ENCODE peak calls at places on chromosomes 16 and 17, in eight cellular contexts. S is MM.1S, G is GM23248, F is hepatocyte, C is GM23338, A is PC-3, X is OCI-LY7, D is SK-N-SH. V is an unnamed sample.

GRCh38 chr17:43314582-43314981 is 80.8 kb upstream of the RNU2-1 start:
- DNase-seq in D (no peak), F (no peak), S (no peak), X (peak), G (peak), C (no peak), A (no peak), V (no peak)

GRCh38 chr16:24075929-24076716 is 180.0 kb upstream of the CACNG3 start:
- DNase-seq in F (peak), A (peak), C (peak), S (peak), D (no peak), X (peak), G (peak), V (peak)

GRCh38 chr16:3074860-3075545 is 9.6 kb downstream of the IL32 start:
- DNase-seq in F (no peak), C (no peak), X (peak), G (no peak), S (peak), A (no peak), D (no peak), V (no peak)

GRCh38 chr16:7182510-7183109 is 150.0 kb upstream of the RBFOX1 start:
- DNase-seq in A (no peak), F (peak), D (no peak), C (peak), S (no peak), G (peak), X (no peak), V (peak)

GRCh38 chr16:29662000-29662728 is 883 bp upstream of the SPN start:
- DNase-seq in A (no peak), X (no peak), D (no peak), S (peak), F (no peak), G (no peak), C (no peak), V (no peak)

GRCh38 chr16:23124315-23124714 is 24.9 kb downstream of the USP31 start:
- DNase-seq in X (no peak), G (peak), D (no peak), S (no peak), F (no peak), A (peak), C (no peak), V (no peak)

GRCh38 chr17:57186231-57187019 is 69.9 kb upstream of the MSI2 start:
- DNase-seq in D (no peak), F (peak), S (no peak), G (no peak), X (no peak), A (no peak), C (no peak), V (no peak)

GRCh38 chr16:85636234-85636812 is 23.2 kb downstream of the GSE1 start:
- DNase-seq in G (no peak), C (no peak), F (no peak), A (no peak), X (no peak), D (no peak), S (no peak), V (no peak)

GRCh38 chr16:81779540-81780320 is 639 bp downstream of the PLCG2 start:
- DNase-seq in F (peak), D (no peak), S (no peak), A (no peak), G (peak), C (peak), X (no peak), V (peak)

GRCh38 chr16:84532299-84532724 is 27.9 kb upstream of the MEAK7 start:
- DNase-seq in A (no peak), S (no peak), D (no peak), C (peak), G (peak), X (no peak), F (peak), V (peak)

GRCh38 chr16:50584033-50584722 is 36.0 kb downstream of the NKD1 start:
- DNase-seq in X (no peak), C (no peak), G (no peak), S (no peak), A (no peak), F (no peak), D (no peak), V (no peak)

GRCh38 chr17:45241315-45242011 is 19.8 kb downstream of the FMNL1 start:
- DNase-seq in D (peak), G (no peak), A (no peak), C (peak), F (peak), X (no peak), S (no peak), V (peak)

GRCh38 chr17:60599220-60599619 is 773 bp upstream of the PPM1D start:
- DNase-seq in G (no peak), D (peak), S (no peak), A (no peak), X (no peak), F (no peak), C (no peak), V (no peak)

GRCh38 chr17:64008346-64008745 is 10.2 kb downstream of the PRR29 start:
- DNase-seq in S (no peak), X (no peak), D (no peak), C (no peak), A (no peak), G (no peak), F (no peak), V (no peak)

GRCh38 chr16:22323998-22324786 is 27.0 kb downstream of the POLR3E start:
- DNase-seq in D (no peak), X (no peak), C (no peak), F (no peak), S (no peak), G (no peak), A (no peak), V (no peak)

GRCh38 chr16:19645557-19645981 is 72.5 kb downstream of the KNOP1 start:
- DNase-seq in C (no peak), D (no peak), F (peak), S (no peak), X (no peak), A (no peak), G (no peak), V (no peak)

GRCh38 chr17:17787568-17787967 is 49.2 kb downstream of the SREBF1 start:
- DNase-seq in S (no peak), A (no peak), C (no peak), G (no peak), D (no peak), X (no peak), F (no peak), V (no peak)

GRCh38 chr17:59355695-59356323 is 24.4 kb downstream of the YPEL2 start:
- DNase-seq in F (no peak), S (no peak), C (no peak), G (no peak), A (no peak), D (no peak), X (no peak), V (no peak)

GRCh38 chr17:75572713-75573539 is 14.7 kb upstream of the MYO15B start:
- DNase-seq in C (no peak), D (no peak), X (no peak), F (peak), A (no peak), G (no peak), S (no peak), V (no peak)

GRCh38 chr17:8458128-8458527 is 22.4 kb downstream of the NDEL1 start:
- DNase-seq in C (no peak), F (no peak), G (no peak), S (no peak), D (no peak), X (no peak), A (no peak), V (no peak)

GRCh38 chr17:30519707-30520106 is 42.5 kb downstream of the GOSR1 start:
- DNase-seq in F (peak), G (peak), X (no peak), A (peak), D (no peak), C (no peak), S (no peak), V (no peak)

GRCh38 chr17:4475463-4475862 is 23.2 kb upstream of the SPNS2 start:
- DNase-seq in X (no peak), D (peak), A (no peak), G (no peak), F (no peak), S (no peak), C (no peak), V (no peak)

GRCh38 chr17:17433260-17433659 is 43.5 kb upstream of the MED9 start:
- DNase-seq in G (peak), X (no peak), S (no peak), A (no peak), D (no peak), F (peak), C (peak), V (no peak)

GRCh38 chr17:50102164-50102991 is 7.2 kb downstream of the PDK2 start:
- DNase-seq in G (no peak), C (no peak), A (no peak), F (peak), S (no peak), D (peak), X (no peak), V (no peak)

GRCh38 chr16:66986559-66986958 is 1.8 kb upstream of the CES4A start:
- DNase-seq in D (no peak), S (no peak), F (no peak), G (no peak), A (no peak), C (no peak), X (no peak), V (no peak)

GRCh38 chr17:50483266-50483665 is 4.6 kb downstream of the RSAD1 start:
- DNase-seq in A (no peak), D (no peak), X (no peak), C (no peak), G (no peak), F (no peak), S (no peak), V (no peak)

DNA sequence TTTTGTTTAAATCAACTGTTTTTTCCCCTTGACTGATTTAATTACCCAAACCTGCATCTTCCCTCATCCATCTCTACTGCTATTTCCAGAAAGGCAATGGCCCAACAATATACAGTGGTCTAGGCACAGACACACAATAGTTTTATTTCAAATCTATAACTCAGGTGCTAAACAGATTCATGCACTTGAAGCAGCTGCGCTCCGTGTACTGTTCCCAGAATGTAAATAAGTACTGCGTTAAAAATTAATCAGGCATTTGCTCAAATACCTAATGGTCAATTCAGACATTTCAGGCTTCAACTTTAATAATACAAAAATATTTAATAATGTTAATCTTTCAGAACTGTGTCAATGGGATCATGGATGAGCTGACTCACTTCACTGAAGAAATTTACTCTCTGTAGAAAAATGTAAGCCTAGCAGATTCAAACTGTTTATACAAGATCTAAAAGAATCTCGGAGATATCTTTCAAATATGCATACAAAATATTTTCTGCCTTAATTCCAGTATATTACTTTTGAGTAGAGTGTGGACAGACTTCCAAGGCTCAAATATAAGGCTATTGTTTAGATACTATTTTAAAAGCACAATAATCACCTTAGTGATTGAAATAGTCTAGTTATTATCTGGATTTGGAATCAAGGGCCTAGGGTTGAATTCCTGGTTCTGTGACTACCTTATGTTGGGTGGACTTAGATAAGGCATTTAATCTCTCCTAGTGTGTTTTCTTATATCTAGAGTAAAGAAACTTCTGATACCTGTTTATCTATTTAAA is 97.4 kb upstream of the PSMD7 start:
- DNase-seq in S (no peak), C (no peak), G (no peak), X (no peak), F (no peak), D (no peak), A (no peak), V (no peak)
- TF ChIP-seq EZH2phosphoT487 in S (no peak), C (no peak), G (no peak), X (no peak), F (no peak), D (no peak), A (no peak), V (no peak)

DNA sequence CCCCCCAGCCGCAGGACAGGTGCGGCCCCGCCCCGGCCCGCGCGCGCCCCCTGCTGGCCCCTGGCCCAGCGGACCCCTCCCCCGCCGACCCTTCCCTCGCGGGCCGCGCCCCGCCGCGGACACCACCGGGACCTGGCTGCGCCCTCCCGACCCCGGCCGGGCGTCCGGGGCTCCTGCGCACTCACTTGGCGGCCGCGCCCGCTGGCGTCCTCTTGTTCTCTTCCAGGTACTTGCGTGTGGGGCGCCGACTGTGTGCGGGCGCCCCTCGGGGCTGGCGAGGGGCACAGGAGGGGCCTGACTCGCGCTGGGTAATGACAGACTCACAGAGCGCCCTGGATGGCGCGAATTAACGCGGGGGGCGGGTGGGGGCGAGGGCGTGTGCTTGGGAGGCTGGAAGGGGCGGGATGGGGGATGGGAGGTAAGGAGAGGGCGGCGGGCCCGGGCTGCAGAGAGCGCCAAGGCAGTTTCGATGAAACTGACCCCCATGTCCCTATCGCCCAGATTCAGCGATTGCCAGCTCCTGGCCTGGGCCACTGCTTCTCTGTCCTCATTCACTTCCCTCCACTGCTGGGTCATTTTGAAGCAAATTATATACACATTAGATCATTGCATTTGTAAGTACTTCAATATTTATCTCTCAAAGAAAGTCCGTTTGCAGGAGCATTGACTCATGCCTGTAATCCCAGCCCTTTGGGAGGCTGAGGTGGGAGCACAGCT is 445 bp upstream of the DBNDD1 start:
- DNase-seq in F (peak), S (peak), G (peak), D (peak), C (peak), A (peak), X (peak), V (peak)
- TF ChIP-seq EZH2phosphoT487 in F (no peak), S (no peak), G (no peak), D (no peak), C (no peak), A (no peak), X (no peak), V (peak)

GRCh38 chr16:12094537-12095265 is 118.2 kb downstream of the SNX29 start:
- DNase-seq in F (no peak), A (no peak), D (no peak), C (no peak), S (no peak), G (no peak), X (no peak), V (no peak)
- TF ChIP-seq EZH2phosphoT487 in F (no peak), A (no peak), D (no peak), C (no peak), S (no peak), G (no peak), X (no peak), V (no peak)

GRCh38 chr17:7239091-7240027 is at the start of gene PHF23:
- DNase-seq in C (peak), F (peak), A (peak), S (peak), D (peak), G (peak), X (peak), V (peak)

GRCh38 chr17:7242717-7243576 is 698 bp upstream of the GABARAP start:
- DNase-seq in S (peak), F (peak), G (peak), X (peak), D (peak), A (peak), C (peak), V (peak)

GRCh38 chr17:7240375-7240774 is 1.1 kb upstream of the PHF23 start:
- DNase-seq in D (no peak), G (no peak), X (no peak), F (no peak), C (no peak), A (no peak), S (no peak), V (no peak)

GRCh38 chr17:7241047-7241733 is 1.1 kb downstream of the GABARAP start:
- DNase-seq in S (peak), G (peak), F (no peak), A (no peak), D (no peak), X (no peak), C (no peak), V (no peak)

DNA sequence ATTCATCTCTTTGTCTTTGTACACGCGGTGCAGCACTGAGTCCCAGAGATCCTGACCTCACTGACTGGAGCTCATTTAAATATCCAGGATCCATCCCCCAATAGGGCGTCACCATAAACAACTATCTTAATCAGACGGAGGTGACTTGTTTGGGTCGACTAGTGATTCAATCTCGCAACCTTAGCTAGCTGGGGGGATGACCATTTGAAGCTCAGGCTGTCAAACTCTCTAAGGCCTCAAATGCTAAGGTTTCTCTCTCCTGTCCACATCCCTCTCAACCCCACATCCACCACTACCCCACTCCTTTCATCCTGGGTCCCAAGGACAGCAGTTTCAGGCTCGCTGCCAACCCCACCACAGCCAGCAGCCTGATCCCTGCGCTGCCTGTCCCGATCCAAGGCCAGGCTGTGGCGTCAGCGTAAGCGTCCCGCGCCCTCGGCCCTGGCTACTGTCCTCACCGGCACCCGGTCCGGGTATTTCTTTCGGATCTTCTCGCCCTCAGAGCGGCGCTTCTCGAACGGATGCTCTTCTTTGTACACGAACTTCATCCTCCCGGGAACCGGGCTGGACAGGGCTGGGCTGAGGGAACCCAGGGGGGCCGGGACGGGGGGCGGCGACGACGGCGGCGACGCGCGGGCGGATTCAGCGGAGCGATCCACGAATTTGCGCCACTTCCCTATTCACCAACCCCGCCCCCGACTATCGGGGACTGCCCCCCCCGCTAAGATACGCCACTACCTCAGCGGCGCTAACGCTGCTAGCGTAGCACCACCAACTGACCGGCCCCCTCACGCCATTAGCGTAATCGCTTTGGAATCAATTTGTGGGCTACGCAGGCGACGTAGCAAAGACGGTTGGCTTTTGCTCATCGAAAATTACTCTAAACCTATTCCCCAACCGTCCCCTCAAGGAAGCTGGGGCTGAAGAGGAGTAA is at the start of gene GABARAP:
- DNase-seq in D (peak), X (peak), S (peak), F (peak), G (peak), C (peak), A (peak), V (peak)
- TF ChIP-seq EZH2phosphoT487 in D (no peak), X (no peak), S (no peak), F (no peak), G (no peak), C (no peak), A (no peak), V (no peak)

GRCh38 chr17:80372922-80373570 is 41.9 kb upstream of the ENDOV start:
- DNase-seq in F (no peak), G (no peak), S (no peak), C (no peak), X (no peak), A (no peak), D (no peak), V (no peak)
- TF ChIP-seq EZH2phosphoT487 in F (no peak), G (no peak), S (no peak), C (no peak), X (no peak), A (no peak), D (no peak), V (no peak)

DNA sequence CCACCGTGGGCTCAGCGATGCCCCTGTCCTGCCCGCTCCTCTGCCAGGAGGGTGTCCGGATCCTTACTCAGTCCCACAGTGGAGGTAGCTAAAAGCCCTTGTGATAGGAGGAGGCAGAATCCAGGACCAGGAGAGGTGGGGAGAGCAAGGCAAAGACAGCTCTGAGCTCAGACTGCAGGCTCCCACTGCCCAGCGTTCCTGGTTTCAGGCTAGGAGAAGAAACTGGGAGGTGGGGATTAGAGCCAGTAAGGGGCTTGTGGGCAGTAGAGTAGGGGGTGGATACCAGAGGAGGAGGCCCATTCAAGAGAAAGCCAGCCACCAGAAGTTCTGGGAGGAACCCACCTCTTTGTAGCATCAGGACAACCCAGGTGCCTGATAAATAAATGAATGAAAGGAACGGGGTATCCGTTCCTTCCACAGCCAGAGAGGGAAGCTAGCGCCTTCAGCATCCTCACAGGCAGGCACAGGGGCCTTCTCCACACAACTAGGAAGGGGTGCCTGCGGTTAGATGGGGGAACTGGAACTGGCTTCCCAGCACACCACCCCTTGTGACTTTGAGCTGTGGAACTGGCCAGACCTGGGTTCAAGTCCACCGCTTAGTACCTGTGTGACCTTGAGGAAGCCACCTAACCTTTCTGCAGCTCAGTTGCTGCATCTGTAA is 2.3 kb downstream of the IL21R start:
- DNase-seq in G (no peak), F (no peak), X (peak), C (no peak), D (no peak), A (no peak), S (no peak), V (no peak)
- TF ChIP-seq EZH2phosphoT487 in G (no peak), F (no peak), X (no peak), C (no peak), D (no peak), A (no peak), S (no peak), V (no peak)

GRCh38 chr17:7403043-7403901 is 625 bp downstream of the TMEM256 start:
- DNase-seq in G (no peak), S (no peak), F (peak), A (no peak), C (peak), X (peak), D (peak), V (peak)
- TF ChIP-seq EZH2phosphoT487 in G (no peak), S (no peak), F (no peak), A (no peak), C (no peak), X (no peak), D (no peak), V (no peak)

V was measured in neural progenitor cell.